ENCODE peak calls at places on chromosomes 12 and 14, in four cellular contexts. U is astrocyte of the spinal cord; E is CD4-positive, alpha-beta T cell; F is transverse colon. K is an unnamed sample.

GRCh38 chr12:96749978-96750377 is 157.1 kb upstream of the NEDD1 start:
- DNase-seq in U (no peak), E (no peak), F (no peak), K (no peak)

GRCh38 chr12:49903700-49904423 is at the start of gene FAIM2:
- DNase-seq in U (peak; percentile 28), E (peak; percentile 37), F (peak; percentile 24), K (no peak)

GRCh38 chr12:78191611-78192010 is 360.9 kb downstream of the NAV3 start:
- DNase-seq in U (no peak), E (no peak), F (no peak), K (no peak)

GRCh38 chr12:109944561-109944960 is 44.5 kb downstream of the TCHP start:
- DNase-seq in U (no peak), E (no peak), F (no peak), K (no peak)

GRCh38 chr12:11499802-11500201 is 104.4 kb upstream of the PRB2 start:
- DNase-seq in U (no peak), E (no peak), F (no peak), K (no peak)

GRCh38 chr12:68119724-68120211 is 39.8 kb downstream of the IFNG start:
- DNase-seq in U (no peak), E (peak; percentile 21), F (no peak), K (peak; percentile 51)

GRCh38 chr12:96063046-96063445 is 27.7 kb upstream of the LTA4H start:
- DNase-seq in U (peak; percentile 39), E (no peak), F (no peak), K (no peak)

GRCh38 chr14:59360923-59361794 is 104.0 kb downstream of the GPR135 start:
- DNase-seq in U (peak; percentile 52), E (no peak), F (peak; percentile 67), K (no peak)

GRCh38 chr12:38384816-38385491 is 68.4 kb downstream of the ALG10B start:
- DNase-seq in U (no peak), E (no peak), F (no peak), K (no peak)

GRCh38 chr12:88562151-88562550 is 18.1 kb downstream of the KITLG start:
- DNase-seq in U (no peak), E (no peak), F (no peak), K (no peak)

DNA sequence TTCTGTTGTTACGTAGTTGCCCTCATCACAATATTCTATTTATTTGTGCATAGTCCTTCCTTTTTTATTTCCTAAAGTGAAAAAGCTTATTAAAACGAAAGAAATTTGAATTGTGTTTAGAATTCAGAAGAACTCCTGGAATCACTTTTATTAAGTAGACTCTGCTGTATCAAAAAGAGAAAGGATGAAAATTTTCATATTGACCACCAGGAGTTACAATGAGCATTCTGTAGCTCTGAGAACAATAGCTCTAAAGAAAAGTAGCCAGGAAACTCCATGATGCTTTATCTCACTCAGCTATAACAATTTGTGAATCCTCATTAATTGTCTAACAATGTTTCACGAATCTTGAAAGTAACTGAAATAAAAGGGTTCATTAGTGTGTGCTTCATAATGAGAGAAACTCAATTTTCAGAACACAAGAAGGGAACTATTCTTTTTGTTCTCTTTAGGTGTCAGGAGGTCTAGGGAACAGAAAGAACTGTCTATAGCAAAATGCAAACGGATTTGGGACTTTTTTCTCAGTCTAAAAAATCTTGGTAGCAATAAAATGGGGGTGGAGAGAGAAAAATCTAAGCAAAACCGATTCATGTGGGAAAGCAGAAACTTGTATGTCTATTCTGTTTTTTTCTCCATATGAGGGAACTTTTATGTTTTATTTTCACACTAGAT is 19.3 kb downstream of the ASCL1 start:
- DNase-seq in U (no peak), E (no peak), F (no peak), K (no peak)
- TF ChIP-seq CTCF in U (no peak), E (no peak), F (no peak), K (no peak)

GRCh38 chr12:99381992-99382391 is 265.6 kb upstream of the GARIN6 start:
- DNase-seq in U (no peak), E (no peak), F (no peak), K (peak; percentile 16)
- TF ChIP-seq CTCF in U (no peak), E (no peak), F (no peak), K (no peak)

DNA sequence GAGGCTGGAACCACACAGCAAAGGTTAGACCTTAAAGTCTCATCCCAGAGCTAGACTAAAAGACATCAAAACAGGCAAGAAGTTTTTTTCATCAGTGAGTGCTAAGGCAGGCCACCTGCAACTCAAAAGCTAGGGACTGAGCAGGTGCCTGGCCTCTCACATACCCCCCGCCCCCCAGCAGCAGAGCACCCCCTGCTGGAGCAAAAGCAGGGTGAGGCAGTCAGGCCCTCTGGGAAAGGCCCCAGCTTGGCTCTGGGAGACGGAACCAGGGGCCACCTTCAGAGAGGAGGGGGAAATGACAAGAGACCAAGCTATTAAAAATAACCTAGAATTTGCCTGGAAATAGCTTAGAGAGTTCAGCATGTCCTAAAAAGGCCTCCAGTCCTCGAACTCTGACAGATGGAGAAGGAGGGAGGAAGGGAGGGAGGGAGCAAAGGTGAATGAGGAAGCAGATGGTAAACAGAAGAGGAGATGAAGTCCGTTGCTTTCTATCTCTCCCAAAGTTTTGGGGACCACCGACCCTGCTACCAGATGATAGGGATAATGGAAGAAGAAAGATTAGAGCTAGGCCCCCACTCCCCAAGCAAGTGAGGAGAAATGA is 1.8 kb downstream of the ITGA7 start:
- DNase-seq in U (no peak), E (no peak), F (no peak), K (peak; percentile 59)
- TF ChIP-seq CTCF in U (peak; percentile 35), E (no peak), F (peak; percentile 52), K (peak; percentile 43)

GRCh38 chr14:100487304-100487703 is 99.9 kb downstream of the BEGAIN start:
- DNase-seq in U (no peak), E (no peak), F (no peak), K (no peak)
- TF ChIP-seq CTCF in U (no peak), E (no peak), F (no peak), K (no peak)